ENCODE peak calls at places on chromosome 20, in eight cellular contexts. F is adrenal gland; W is epithelial cell of esophagus; S is CD8-positive, alpha-beta memory T cell; O is CD8-positive, alpha-beta T cell; G is stimulated activated CD4-positive, alpha-beta T cell treated with anti-CD3 and anti-CD28 coated beads, Interleukin-1b, Interleukin-23, amount 100 ng/mL, for 1 hour; T is GM19239; L is amniotic epithelial cell. X is an unnamed sample.

GRCh38 chr20:46928580-46929132 is 34.0 kb downstream of the EYA2 start:
- DNase-seq in F (no peak), T (no peak), S (no peak), G (no peak), W (peak; percentile 65), L (no peak), O (no peak), X (no peak)

GRCh38 chr20:46088409-46089075 is 1.2 kb downstream of the NCOA5 start:
- DNase-seq in G (no peak), T (no peak), O (no peak), L (peak; percentile 42), W (peak; percentile 36), F (no peak), S (no peak), X (no peak)

GRCh38 chr20:51678041-51678697 is 90.0 kb downstream of the ATP9A start:
- DNase-seq in L (no peak), T (no peak), F (no peak), W (no peak), O (no peak), G (no peak), S (no peak), X (no peak)

GRCh38 chr20:63093966-63094766 is 87.4 kb upstream of the BHLHE23 start:
- DNase-seq in W (no peak), O (no peak), L (no peak), T (no peak), G (no peak), S (no peak), F (no peak), X (no peak)

GRCh38 chr20:59153355-59153681 is 10.3 kb upstream of the ZNF831 start:
- DNase-seq in O (no peak), F (peak; percentile 33), S (no peak), L (no peak), G (no peak), W (no peak), T (no peak), X (no peak)

GRCh38 chr20:49668181-49668877 is 45.3 kb downstream of the B4GALT5 start:
- DNase-seq in T (peak; percentile 50), S (peak; percentile 83), L (no peak), W (no peak), F (no peak), O (peak; percentile 51), G (peak; percentile 5), X (no peak)

GRCh38 chr20:41359541-41360011 is 7.0 kb downstream of the EMILIN3 start:
- DNase-seq in S (no peak), F (no peak), O (no peak), T (no peak), W (no peak), L (peak; percentile 15), G (no peak), X (no peak)

GRCh38 chr20:5674176-5674660 is 76.0 kb upstream of the SHLD1 start:
- DNase-seq in L (peak; percentile 26), S (no peak), O (no peak), T (no peak), W (peak; percentile 93), G (no peak), F (no peak), X (no peak)

GRCh38 chr20:57003012-57003411 is 263.4 kb downstream of the BMP7 start:
- DNase-seq in S (no peak), L (no peak), T (no peak), F (no peak), W (no peak), G (no peak), O (no peak), X (no peak)

GRCh38 chr20:34544109-34544793 is 14.3 kb upstream of the MAP1LC3A start:
- DNase-seq in O (no peak), G (no peak), T (no peak), W (no peak), S (no peak), F (no peak), L (no peak), X (no peak)

GRCh38 chr20:35368616-35369423 is 43.0 kb downstream of the UQCC1 start:
- DNase-seq in L (no peak), F (no peak), W (no peak), T (no peak), S (no peak), O (no peak), G (no peak), X (no peak)

GRCh38 chr20:31709939-31710338 is 12.7 kb downstream of the BCL2L1 start:
- DNase-seq in W (no peak), F (no peak), S (no peak), O (no peak), G (no peak), L (no peak), T (no peak), X (no peak)

GRCh38 chr20:63068711-63069367 is 62.1 kb upstream of the BHLHE23 start:
- DNase-seq in W (no peak), G (no peak), L (no peak), F (no peak), S (no peak), T (no peak), O (no peak), X (no peak)

GRCh38 chr20:36633285-36633772 is 12.7 kb downstream of the SLA2 start:
- DNase-seq in F (no peak), G (no peak), L (no peak), S (no peak), W (no peak), T (no peak), O (no peak), X (no peak)

X was measured in HS-27A.